ENCODE peak calls at places on chromosomes 3 and 15, in ten cellular contexts. W is stimulated activated naive B cell treated with anti-CD40 and anti-IgM and Interleukin-4, amounts not matched to agents 10 μg/mL and 1 μg/mL and 100 μg/mL, for 72 hours; U is heart left ventricle; P is cardiac fibroblast; L is effector CD4-positive, alpha-beta T cell; E is CD4-positive, CD25-positive, alpha-beta regulatory T cell; D is LoVo; I is HTR-8/SVneo; B is retina; G is anterior cingulate cortex. O is an unnamed sample.

GRCh38 chr3:129616291-129616690 is 9.8 kb upstream of the PLXND1 start:
- DNase-seq in W (no peak), U (no peak), P (no peak), L (no peak), E (no peak), D (no peak), I (no peak), B (no peak), G (no peak), O (no peak)

GRCh38 chr15:92845109-92845508 is 55.0 kb upstream of the CHD2 start:
- DNase-seq in W (no peak), U (no peak), P (peak), L (no peak), E (no peak), D (peak), I (no peak), B (no peak), G (no peak), O (no peak)

GRCh38 chr3:128486692-128487537 is 6.1 kb downstream of the GATA2 start:
- DNase-seq in W (no peak), U (peak), P (peak), L (no peak), E (no peak), D (no peak), I (no peak), B (peak), G (no peak), O (no peak)

GRCh38 chr3:17539436-17539835 is 203.0 kb downstream of the TBC1D5 start:
- DNase-seq in W (no peak), U (no peak), P (no peak), L (no peak), E (no peak), D (no peak), I (no peak), B (no peak), G (no peak), O (no peak)

GRCh38 chr3:123739754-123740153 is 144.4 kb downstream of the MYLK start:
- DNase-seq in W (no peak), U (no peak), P (peak), L (no peak), E (no peak), D (no peak), I (no peak), B (no peak), G (no peak), O (no peak)

GRCh38 chr3:24640330-24640877 is 145.8 kb upstream of the THRB start:
- DNase-seq in W (no peak), U (no peak), P (peak), L (no peak), E (no peak), D (peak), I (peak), B (peak), G (no peak), O (no peak)

GRCh38 chr3:145899229-145899628 is 261.8 kb downstream of the PLOD2 start:
- DNase-seq in W (no peak), U (no peak), P (no peak), L (no peak), E (no peak), D (no peak), I (no peak), B (no peak), G (no peak), O (no peak)

GRCh38 chr3:135784557-135784956 is 181.0 kb upstream of the PPP2R3A start:
- DNase-seq in W (peak), U (no peak), P (no peak), L (no peak), E (no peak), D (no peak), I (no peak), B (no peak), G (no peak), O (no peak)

GRCh38 chr3:72964633-72965032 is 32.0 kb upstream of the PPP4R2 start:
- DNase-seq in W (no peak), U (no peak), P (no peak), L (no peak), E (no peak), D (no peak), I (no peak), B (no peak), G (no peak), O (no peak)

GRCh38 chr3:119602676-119603075 is 5.0 kb downstream of the PLA1A start:
- DNase-seq in W (no peak), U (no peak), P (no peak), L (no peak), E (no peak), D (no peak), I (no peak), B (no peak), G (no peak), O (no peak)

GRCh38 chr3:83514130-83514914 is 1444.5 kb upstream of the CADM2 start:
- DNase-seq in W (no peak), U (no peak), P (peak), L (no peak), E (no peak), D (no peak), I (no peak), B (no peak), G (no peak), O (no peak)

GRCh38 chr3:52775877-52776276 is 1.5 kb upstream of the ITIH1 start:
- DNase-seq in W (no peak), U (no peak), P (no peak), L (no peak), E (no peak), D (no peak), I (no peak), B (no peak), G (no peak), O (peak)

GRCh38 chr15:31934821-31935220 is 95.5 kb upstream of the CHRNA7 start:
- DNase-seq in W (no peak), U (no peak), P (no peak), L (no peak), E (no peak), D (no peak), I (no peak), B (no peak), G (no peak), O (no peak)

GRCh38 chr15:40242671-40243070 is 3.8 kb downstream of the PAK6 start:
- DNase-seq in W (no peak), U (no peak), P (no peak), L (no peak), E (no peak), D (no peak), I (no peak), B (no peak), G (no peak), O (no peak)

GRCh38 chr3:149575213-149575961 is 82.4 kb downstream of the WWTR1 start:
- DNase-seq in W (no peak), U (peak), P (peak), L (no peak), E (no peak), D (no peak), I (no peak), B (no peak), G (peak), O (no peak)

GRCh38 chr3:187744169-187745151 is 808 bp downstream of the BCL6 start:
- DNase-seq in W (peak), U (peak), P (peak), L (peak), E (peak), D (peak), I (no peak), B (peak), G (peak), O (no peak)

GRCh38 chr3:183478501-183478900 is 50.1 kb upstream of the MCF2L2 start:
- DNase-seq in W (no peak), U (no peak), P (no peak), L (no peak), E (no peak), D (no peak), I (no peak), B (no peak), G (no peak), O (no peak)

GRCh38 chr3:22960326-22960984 is 242.7 kb upstream of the UBE2E2 start:
- DNase-seq in W (no peak), U (no peak), P (peak), L (no peak), E (no peak), D (peak), I (peak), B (peak), G (no peak), O (no peak)

GRCh38 chr3:147493666-147494065 is 84.5 kb downstream of the ZIC1 start:
- DNase-seq in W (no peak), U (no peak), P (no peak), L (no peak), E (no peak), D (no peak), I (no peak), B (no peak), G (no peak), O (no peak)